ENCODE peak calls at places on chromosomes 13 and 19, in nine cellular contexts. M, Q, R, Y, I, A, J, K and O are unnamed samples.

GRCh38 chr19:39174142-39174541 is 22.6 kb upstream of the NCCRP1 start:
- DNase-seq in K (no peak), I (no peak), J (no peak), A (no peak), R (no peak), Q (no peak), Y (peak), M (no peak), O (no peak)

GRCh38 chr13:93882086-93882651 is 597.3 kb downstream of the DCT start:
- DNase-seq in K (no peak), A (no peak), Y (no peak), I (no peak), M (no peak), Q (no peak), J (no peak), R (no peak), O (no peak)

GRCh38 chr13:59476376-59476775 is 687.4 kb downstream of the DIAPH3 start:
- DNase-seq in K (no peak), A (no peak), J (no peak), M (no peak), R (no peak), Q (no peak), Y (no peak), I (no peak), O (no peak)

GRCh38 chr13:37175996-37176395 is 70.5 kb upstream of the CSNK1A1L start:
- DNase-seq in R (peak), J (no peak), K (no peak), Q (no peak), M (no peak), Y (no peak), I (no peak), A (no peak), O (no peak)

GRCh38 chr13:112261924-112262323 is 114.2 kb upstream of the SPACA7 start:
- DNase-seq in J (no peak), Y (no peak), R (no peak), M (no peak), A (no peak), I (no peak), Q (no peak), K (no peak), O (no peak)

GRCh38 chr13:101127741-101128353 is 288.5 kb downstream of the NALCN start:
- DNase-seq in J (no peak), Y (no peak), I (no peak), Q (no peak), M (no peak), R (no peak), K (no peak), A (no peak), O (no peak)

GRCh38 chr13:62014299-62014698 is 598.6 kb upstream of the PCDH20 start:
- DNase-seq in A (no peak), Y (no peak), K (no peak), M (no peak), J (no peak), I (no peak), Q (no peak), R (no peak), O (no peak)

GRCh38 chr19:3818479-3818878 is 32.3 kb upstream of the MATK start:
- DNase-seq in A (no peak), K (peak), Y (no peak), J (no peak), I (no peak), Q (no peak), M (no peak), R (no peak), O (no peak)

GRCh38 chr19:31066385-31066784 is 282.9 kb downstream of the TSHZ3 start:
- DNase-seq in A (no peak), K (no peak), R (peak), I (no peak), Y (no peak), M (no peak), Q (no peak), J (no peak), O (no peak)

GRCh38 chr19:5022066-5022860 is 53.4 kb downstream of the KDM4B start:
- DNase-seq in M (no peak), J (no peak), A (no peak), R (no peak), Q (no peak), Y (no peak), K (no peak), I (no peak), O (no peak)

GRCh38 chr19:9306443-9306842 is 3.2 kb downstream of the ZNF699 start:
- DNase-seq in R (peak), K (no peak), J (no peak), A (no peak), Y (no peak), I (no peak), Q (no peak), M (no peak), O (no peak)

GRCh38 chr19:3821156-3821555 is 35.0 kb upstream of the MATK start:
- DNase-seq in K (no peak), R (no peak), Q (no peak), I (no peak), M (no peak), A (no peak), J (no peak), Y (no peak), O (no peak)

GRCh38 chr13:24264976-24265375 is 44.4 kb upstream of the C1QTNF9 start:
- DNase-seq in R (no peak), Q (peak), A (peak), I (no peak), K (peak), J (peak), M (no peak), Y (no peak), O (no peak)

GRCh38 chr13:110530839-110531499 is 30.6 kb downstream of the RAB20 start:
- DNase-seq in R (no peak), M (no peak), A (no peak), I (no peak), Q (no peak), K (no peak), J (no peak), Y (no peak), O (no peak)

GRCh38 chr19:41537789-41538188 is 38.2 kb upstream of the CEACAM21 start:
- DNase-seq in Q (no peak), J (no peak), A (no peak), R (no peak), M (no peak), I (peak), Y (no peak), K (no peak), O (no peak)

GRCh38 chr13:66967825-66968597 is 262.1 kb downstream of the PCDH9 start:
- DNase-seq in K (no peak), A (no peak), J (no peak), Q (no peak), R (no peak), I (no peak), M (no peak), Y (no peak), O (no peak)

GRCh38 chr13:31733066-31733465 is 6.3 kb upstream of the RXFP2 start:
- DNase-seq in I (no peak), M (no peak), Y (no peak), J (no peak), Q (no peak), K (no peak), A (no peak), R (no peak), O (no peak)

GRCh38 chr13:94174009-94174408 is 305.5 kb downstream of the DCT start:
- DNase-seq in R (no peak), J (no peak), Y (no peak), M (no peak), Q (no peak), K (no peak), I (no peak), A (no peak), O (no peak)

GRCh38 chr19:57689750-57690149 is 8.0 kb downstream of the ZNF551 start:
- DNase-seq in Y (no peak), K (no peak), R (no peak), A (no peak), I (no peak), M (no peak), J (no peak), Q (no peak), O (no peak)

GRCh38 chr13:68027311-68027710 is 797.2 kb upstream of the PCDH9 start:
- DNase-seq in M (no peak), A (no peak), J (no peak), R (no peak), Q (no peak), I (no peak), K (no peak), Y (no peak), O (no peak)

GRCh38 chr19:15379996-15380647 is 535 bp upstream of the AKAP8 start:
- DNase-seq in Y (no peak), Q (no peak), A (no peak), R (no peak), I (peak), J (peak), K (peak), M (peak), O (no peak)

GRCh38 chr13:39130298-39130697 is 92.0 kb downstream of the NHLRC3 start:
- DNase-seq in Y (no peak), K (no peak), J (no peak), R (no peak), Q (no peak), A (no peak), M (no peak), I (no peak), O (no peak)

GRCh38 chr13:101111894-101112293 is 304.4 kb downstream of the NALCN start:
- DNase-seq in R (no peak), A (no peak), I (no peak), J (no peak), Y (no peak), Q (no peak), M (no peak), K (no peak), O (no peak)

GRCh38 chr19:10871711-10872550 is 578 bp downstream of the CARM1 start:
- DNase-seq in A (no peak), R (no peak), K (peak), M (peak), I (peak), Y (peak), J (peak), Q (no peak), O (no peak)

GRCh38 chr19:41893899-41894298 is 10.9 kb downstream of the ARHGEF1 start:
- DNase-seq in R (no peak), J (no peak), Q (no peak), M (no peak), Y (no peak), I (no peak), A (no peak), K (no peak), O (no peak)

GRCh38 chr19:28294395-28294794 is 918.6 kb downstream of the UQCRFS1 start:
- DNase-seq in M (no peak), R (no peak), J (peak), I (no peak), Y (no peak), K (no peak), Q (no peak), A (no peak), O (no peak)

GRCh38 chr19:7292352-7292949 is 1.8 kb downstream of the INSR start:
- DNase-seq in Y (no peak), Q (no peak), R (no peak), A (no peak), K (no peak), M (no peak), J (no peak), I (no peak), O (no peak)

GRCh38 chr13:42847891-42848663 is 66.7 kb downstream of the FAM216B start:
- DNase-seq in R (peak), J (no peak), A (no peak), I (no peak), Y (no peak), K (no peak), Q (no peak), M (no peak), O (no peak)

GRCh38 chr13:41603917-41604316 is 146.6 kb downstream of the RGCC start:
- DNase-seq in R (no peak), J (no peak), A (no peak), Y (no peak), M (no peak), K (no peak), Q (no peak), I (no peak), O (no peak)

GRCh38 chr19:18290250-18291018 is 9.0 kb upstream of the JUND start:
- DNase-seq in I (no peak), Q (peak), M (peak), J (peak), Y (no peak), K (peak), R (no peak), A (peak), O (no peak)

GRCh38 chr19:46803555-46803954 is 15.2 kb upstream of the SLC1A5 start:
- DNase-seq in K (no peak), A (no peak), R (no peak), J (peak), I (no peak), Q (no peak), M (no peak), Y (no peak), O (no peak)

GRCh38 chr19:36652958-36653357 is 13.7 kb downstream of the ZNF461 start:
- DNase-seq in R (no peak), M (no peak), I (no peak), Q (no peak), K (no peak), Y (no peak), A (no peak), J (no peak), O (no peak)